ENCODE peak calls at places on chromosome 7, in ten cellular contexts. T is colonic mucosa; Y is activated effector memory CD4-positive, alpha-beta T cell treated with anti-CD3 and anti-CD28 coated beads, Interleukin-2, amount 50 U/mL, for 16 hours; O is spleen; D is GDM1; K is T follicular helper cell; P is WERI-Rb-1; B is cortex of kidney; W is left colon; A is COR-L47. S is an unnamed sample.

GRCh38 chr7:84025332-84025927 is 169.2 kb downstream of the SEMA3A start:
- DNase-seq in T (no peak), Y (no peak), O (no peak), D (no peak), K (no peak), P (no peak), B (no peak), W (no peak), A (no peak), S (no peak)

GRCh38 chr7:45435846-45436245 is 138.3 kb upstream of the ADCY1 start:
- DNase-seq in T (no peak), Y (no peak), O (no peak), D (no peak), K (no peak), P (no peak), B (no peak), W (no peak), A (no peak), S (no peak)

GRCh38 chr7:137354361-137354760 is 10.8 kb upstream of the PTN start:
- DNase-seq in T (no peak), Y (no peak), O (no peak), D (no peak), K (no peak), P (no peak), B (no peak), W (no peak), A (peak; percentile 91), S (peak; percentile 85)

GRCh38 chr7:79608005-79608404 is 154.5 kb upstream of the MAGI2 start:
- DNase-seq in T (no peak), Y (no peak), O (no peak), D (no peak), K (no peak), P (no peak), B (no peak), W (no peak), A (no peak), S (no peak)

GRCh38 chr7:159147246-159147645 is 2.6 kb upstream of the VIPR2 start:
- DNase-seq in T (no peak), Y (no peak), O (peak; percentile 59), D (no peak), K (no peak), P (no peak), B (no peak), W (no peak), A (no peak), S (no peak)

GRCh38 chr7:4150731-4151130 is 531.4 kb upstream of the FOXK1 start:
- DNase-seq in T (no peak), Y (no peak), O (no peak), D (no peak), K (no peak), P (no peak), B (no peak), W (no peak), A (no peak), S (no peak)

GRCh38 chr7:46679671-46680070 is 758.6 kb upstream of the IGFBP3 start:
- DNase-seq in T (no peak), Y (no peak), O (no peak), D (no peak), K (no peak), P (no peak), B (no peak), W (no peak), A (no peak), S (no peak)

GRCh38 chr7:78146546-78146945 is 348.0 kb downstream of the PHTF2 start:
- DNase-seq in T (no peak), Y (no peak), O (no peak), D (no peak), K (no peak), P (no peak), B (no peak), W (no peak), A (no peak), S (no peak)

GRCh38 chr7:51732951-51733350 is 416.3 kb upstream of the COBL start:
- DNase-seq in T (no peak), Y (no peak), O (no peak), D (no peak), K (no peak), P (peak; percentile 12), B (no peak), W (no peak), A (peak; percentile 22), S (no peak)

GRCh38 chr7:2633538-2634264 is 1.9 kb downstream of the TTYH3 start:
- DNase-seq in T (no peak), Y (peak; percentile 77), O (peak; percentile 81), D (no peak), K (no peak), P (no peak), B (no peak), W (no peak), A (no peak), S (no peak)

GRCh38 chr7:15178065-15178464 is 275.5 kb upstream of the DGKB start:
- DNase-seq in T (no peak), Y (no peak), O (no peak), D (no peak), K (no peak), P (no peak), B (no peak), W (no peak), A (no peak), S (no peak)

GRCh38 chr7:21044384-21044783 is 257.7 kb upstream of the SP8 start:
- DNase-seq in T (no peak), Y (no peak), O (no peak), D (no peak), K (no peak), P (no peak), B (no peak), W (no peak), A (no peak), S (no peak)

GRCh38 chr7:43391518-43391917 is 191.4 kb upstream of the STK17A start:
- DNase-seq in T (no peak), Y (no peak), O (no peak), D (no peak), K (no peak), P (no peak), B (no peak), W (no peak), A (no peak), S (no peak)

GRCh38 chr7:103989200-103989784 is at the start of gene RELN:
- DNase-seq in T (no peak), Y (no peak), O (no peak), D (no peak), K (no peak), P (peak; percentile 57), B (no peak), W (no peak), A (peak; percentile 72), S (peak; percentile 79)

GRCh38 chr7:18495412-18496335 is at the start of gene HDAC9:
- DNase-seq in T (no peak), Y (no peak), O (peak; percentile 75), D (no peak), K (no peak), P (peak; percentile 62), B (no peak), W (no peak), A (peak; percentile 79), S (peak; percentile 92)

GRCh38 chr7:111763221-111763791 is 201.0 kb upstream of the IMMP2L start:
- DNase-seq in T (no peak), Y (no peak), O (no peak), D (peak; percentile 10), K (no peak), P (peak; percentile 75), B (no peak), W (no peak), A (peak; percentile 52), S (peak; percentile 28)

GRCh38 chr7:1700086-1700485 is 30.0 kb downstream of the ELFN1 start:
- DNase-seq in T (no peak), Y (no peak), O (no peak), D (no peak), K (no peak), P (no peak), B (no peak), W (no peak), A (no peak), S (no peak)

GRCh38 chr7:47698386-47698785 is 116.5 kb upstream of the TNS3 start:
- DNase-seq in T (no peak), Y (no peak), O (no peak), D (no peak), K (no peak), P (no peak), B (no peak), W (no peak), A (no peak), S (no peak)

GRCh38 chr7:12549106-12549505 is 21.4 kb upstream of the SCIN start:
- DNase-seq in T (no peak), Y (no peak), O (no peak), D (no peak), K (no peak), P (no peak), B (no peak), W (no peak), A (no peak), S (no peak)

GRCh38 chr7:101953248-101953819 is 135.9 kb downstream of the CUX1 start:
- DNase-seq in T (no peak), Y (no peak), O (no peak), D (no peak), K (no peak), P (no peak), B (no peak), W (peak; percentile 64), A (no peak), S (no peak)

GRCh38 chr7:100044719-100045118 is 4.9 kb upstream of the ZSCAN21 start:
- DNase-seq in T (peak; percentile 53), Y (no peak), O (no peak), D (no peak), K (no peak), P (no peak), B (no peak), W (peak; percentile 48), A (no peak), S (no peak)

GRCh38 chr7:76997381-76998262 is 34.5 kb downstream of the SPDYE17 start:
- DNase-seq in T (no peak), Y (no peak), O (no peak), D (no peak), K (no peak), P (no peak), B (no peak), W (no peak), A (no peak), S (no peak)

GRCh38 chr7:138549082-138549481 is 89.0 kb downstream of the TRIM24 start:
- DNase-seq in T (no peak), Y (no peak), O (no peak), D (no peak), K (no peak), P (no peak), B (no peak), W (no peak), A (no peak), S (no peak)

GRCh38 chr7:134483296-134483695 is 24.4 kb upstream of the AKR1B1 start:
- DNase-seq in T (no peak), Y (no peak), O (no peak), D (no peak), K (no peak), P (no peak), B (no peak), W (no peak), A (no peak), S (no peak)

GRCh38 chr7:51067757-51068156 is 248.9 kb downstream of the COBL start:
- DNase-seq in T (peak; percentile 72), Y (peak; percentile 69), O (no peak), D (no peak), K (peak; percentile 12), P (peak; percentile 57), B (no peak), W (no peak), A (peak; percentile 61), S (peak; percentile 36)

GRCh38 chr7:78412216-78412858 is 613.8 kb downstream of the PHTF2 start:
- DNase-seq in T (no peak), Y (no peak), O (no peak), D (no peak), K (no peak), P (no peak), B (no peak), W (no peak), A (no peak), S (no peak)

GRCh38 chr7:29442146-29442545 is 121.5 kb upstream of the PRR15 start:
- DNase-seq in T (no peak), Y (no peak), O (no peak), D (no peak), K (no peak), P (peak; percentile 84), B (no peak), W (no peak), A (peak; percentile 42), S (peak; percentile 80)

GRCh38 chr7:76315372-76315771 is 12.9 kb downstream of the HSPB1 start:
- DNase-seq in T (peak; percentile 25), Y (no peak), O (peak; percentile 69), D (no peak), K (no peak), P (no peak), B (no peak), W (no peak), A (no peak), S (no peak)

S was measured in NCI-H345.